ENCODE peak calls at places on chromosomes 6 and 20, in four cellular contexts. F is CD4-positive, alpha-beta T cell; Y is choroid plexus epithelial cell; L is WTC11. I is an unnamed sample.

GRCh38 chr6:51842066-51842465 is 245.3 kb downstream of the PKHD1 start:
- DNase-seq in F (no peak), Y (no peak), L (no peak), I (peak; percentile 6)

GRCh38 chr6:9064156-9064555 is 628.8 kb upstream of the SLC35B3 start:
- DNase-seq in L (no peak), F (no peak), Y (no peak), I (no peak)

GRCh38 chr6:165082631-165083030 is 226.8 kb downstream of the C6orf118 start:
- DNase-seq in Y (no peak), F (no peak), L (no peak), I (no peak)

GRCh38 chr6:35568967-35569606 is 56.4 kb upstream of the TULP1 start:
- DNase-seq in F (peak; percentile 37), L (peak; percentile 66), Y (peak; percentile 66), I (no peak)

GRCh38 chr20:63738687-63739128 is 868 bp upstream of the SLC2A4RG start:
- DNase-seq in F (no peak), Y (peak; percentile 30), L (peak; percentile 73), I (peak; percentile 92)

GRCh38 chr6:14861491-14861943 is 384.4 kb upstream of the JARID2 start:
- DNase-seq in Y (no peak), L (peak; percentile 44), F (no peak), I (no peak)

GRCh38 chr6:115838763-115839401 is 221.8 kb downstream of the FRK start:
- DNase-seq in L (peak; percentile 55), Y (peak; percentile 26), F (no peak), I (no peak)

GRCh38 chr20:47498606-47499005 is 3.1 kb upstream of the NCOA3 start:
- DNase-seq in F (no peak), L (no peak), Y (no peak), I (no peak)

GRCh38 chr6:167706313-167707109 is 120.2 kb upstream of the AFDN start:
- DNase-seq in F (peak; percentile 50), L (no peak), Y (no peak), I (no peak)

GRCh38 chr20:561437-562231 is 18.0 kb upstream of the CSNK2A1 start:
- DNase-seq in F (peak; percentile 14), Y (peak; percentile 81), L (peak; percentile 83), I (peak; percentile 91)

GRCh38 chr6:68238097-68238597 is 396.9 kb upstream of the ADGRB3 start:
- DNase-seq in F (no peak), Y (peak; percentile 69), L (no peak), I (no peak)

GRCh38 chr6:19399406-19399805 is 437.8 kb upstream of the ID4 start:
- DNase-seq in L (no peak), Y (peak; percentile 91), F (no peak), I (no peak)

GRCh38 chr6:161023316-161023715 is 31.7 kb downstream of the MAP3K4 start:
- DNase-seq in L (no peak), Y (no peak), F (no peak), I (peak; percentile 55)

GRCh38 chr6:44172759-44173500 is 14.3 kb downstream of the CAPN11 start:
- DNase-seq in F (peak; percentile 68), L (peak; percentile 88), Y (peak; percentile 78), I (peak; percentile 95)

GRCh38 chr20:33443006-33443511 is 504 bp downstream of the SNTA1 start:
- DNase-seq in L (peak; percentile 51), F (peak; percentile 6), Y (no peak), I (no peak)

GRCh38 chr6:37965964-37966676 is 146.6 kb downstream of the ZFAND3 start:
- DNase-seq in L (no peak), F (no peak), Y (peak; percentile 28), I (peak; percentile 39)

GRCh38 chr20:47950103-47950502 is 164.8 kb upstream of the SULF2 start:
- DNase-seq in F (no peak), L (no peak), Y (peak; percentile 45), I (peak; percentile 81)

GRCh38 chr6:35258858-35259193 is 709 bp upstream of the ZNF76 start:
- DNase-seq in Y (peak; percentile 69), L (no peak), F (no peak), I (peak; percentile 83)

GRCh38 chr6:106997392-106998257 is 23.1 kb upstream of the CD24 start:
- DNase-seq in L (peak; percentile 86), F (peak; percentile 14), Y (peak; percentile 80), I (peak; percentile 86)

GRCh38 chr6:31739639-31740396 is at the start of gene MSH5:
- DNase-seq in Y (peak; percentile 99), F (peak; percentile 93), L (peak; percentile 98), I (peak; percentile 98)

GRCh38 chr6:8481727-8482126 is 46.4 kb upstream of the SLC35B3 start:
- DNase-seq in F (no peak), Y (peak; percentile 47), L (no peak), I (no peak)

GRCh38 chr6:44067073-44067759 is 60.0 kb downstream of the MRPL14 start:
- DNase-seq in L (no peak), Y (no peak), F (no peak), I (peak; percentile 48)

GRCh38 chr6:90065173-90065572 is 170.9 kb downstream of the GJA10 start:
- DNase-seq in Y (no peak), F (no peak), L (no peak), I (no peak)

GRCh38 chr6:146240307-146240706 is 211.4 kb downstream of the GRM1 start:
- DNase-seq in L (no peak), Y (no peak), F (no peak), I (no peak)

GRCh38 chr6:134171517-134171916 is 119.1 kb upstream of the SLC2A12 start:
- DNase-seq in L (no peak), F (no peak), Y (peak; percentile 46), I (no peak)

GRCh38 chr20:62371588-62372041 is 4.5 kb upstream of the LAMA5 start:
- DNase-seq in L (no peak), Y (no peak), F (no peak), I (no peak)
- TF ChIP-seq CTCF in L (no peak), Y (no peak), F (no peak), I (no peak)

DNA sequence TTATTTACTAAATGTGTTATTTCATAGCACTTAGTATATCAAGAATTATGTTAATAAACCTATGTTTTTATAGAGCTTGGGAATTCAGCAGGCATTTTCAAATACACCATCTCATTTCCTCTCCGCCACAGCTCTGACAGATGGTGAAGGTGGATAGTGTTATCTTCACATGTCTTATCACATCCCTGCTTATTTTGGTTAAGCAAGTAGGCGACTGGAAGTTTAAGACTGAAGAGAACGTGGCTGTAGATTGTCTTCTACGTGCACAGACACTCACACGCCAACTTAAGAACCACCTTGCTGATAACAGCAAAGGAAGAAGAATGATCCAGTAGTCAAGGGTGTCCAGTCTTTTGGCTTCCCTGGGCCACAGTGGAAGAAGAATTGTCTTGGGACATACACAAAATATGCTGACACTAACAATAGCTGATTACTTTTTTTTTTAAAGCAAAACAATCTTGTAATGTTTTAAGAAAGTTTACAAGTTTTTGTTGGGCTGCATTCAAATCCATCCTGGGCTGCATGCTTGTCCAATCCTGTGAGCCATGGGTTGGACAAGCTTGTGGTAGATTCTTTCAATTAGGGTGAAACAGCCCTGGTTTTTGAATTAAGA is 43.3 kb upstream of the SCGN start:
- DNase-seq in L (no peak), F (no peak), Y (no peak), I (no peak)
- TF ChIP-seq CTCF in L (no peak), F (no peak), Y (no peak), I (no peak)

DNA sequence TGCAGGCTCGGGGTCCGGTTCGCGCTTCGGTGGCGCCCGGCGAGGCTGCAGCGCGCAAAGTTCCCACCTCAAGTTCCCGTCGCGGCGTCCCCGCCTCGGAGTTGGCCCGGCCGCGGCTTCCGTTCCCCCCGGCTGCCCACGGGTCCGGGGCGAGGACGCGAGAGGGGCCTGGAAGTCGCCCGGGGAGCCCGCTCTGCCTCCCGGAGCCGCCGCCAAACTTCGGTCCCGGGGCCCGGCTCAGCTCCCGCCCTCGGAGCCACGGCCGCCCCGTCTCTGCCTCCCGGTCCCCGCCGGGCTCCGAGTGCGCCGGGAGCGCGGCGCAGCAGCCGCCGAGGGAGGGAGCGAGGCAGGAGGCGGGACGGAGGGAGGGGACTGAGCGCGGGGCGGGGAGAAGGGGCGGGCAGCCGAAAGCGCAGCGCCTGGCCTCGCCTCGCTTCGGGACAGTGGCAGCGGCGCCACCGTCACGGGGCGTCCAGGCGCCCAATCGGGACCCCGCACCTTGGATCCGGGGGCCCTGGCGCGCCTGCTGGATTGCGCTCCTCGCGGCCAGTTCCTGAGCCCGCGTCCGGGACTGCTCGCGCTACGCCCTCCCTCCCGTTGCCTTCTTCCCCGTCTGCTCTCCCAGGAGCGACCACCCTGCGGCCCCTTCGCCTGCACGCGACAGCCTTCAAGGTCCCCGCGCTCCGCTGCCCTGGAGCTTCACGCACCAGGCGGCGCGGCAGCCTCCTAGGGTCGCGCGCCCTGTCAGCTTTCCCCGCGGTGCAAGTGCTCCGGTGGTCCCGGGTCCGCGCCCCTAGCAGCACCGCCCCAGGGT is at the start of gene KCNG1:
- DNase-seq in L (peak; percentile 79), F (no peak), Y (peak; percentile 73), I (peak; percentile 99)
- TF ChIP-seq CTCF in L (no peak), F (no peak), Y (no peak), I (no peak)

GRCh38 chr6:20686142-20686541 is 151.9 kb downstream of the CDKAL1 start:
- DNase-seq in L (peak; percentile 58), Y (no peak), F (no peak), I (no peak)
- TF ChIP-seq CTCF in L (no peak), Y (no peak), F (no peak), I (no peak)

GRCh38 chr6:120405947-120406346 is 928.3 kb downstream of the TBC1D32 start:
- DNase-seq in L (peak; percentile 40), Y (no peak), F (no peak), I (no peak)
- TF ChIP-seq CTCF in L (no peak), Y (peak; percentile 3), F (no peak), I (no peak)

DNA sequence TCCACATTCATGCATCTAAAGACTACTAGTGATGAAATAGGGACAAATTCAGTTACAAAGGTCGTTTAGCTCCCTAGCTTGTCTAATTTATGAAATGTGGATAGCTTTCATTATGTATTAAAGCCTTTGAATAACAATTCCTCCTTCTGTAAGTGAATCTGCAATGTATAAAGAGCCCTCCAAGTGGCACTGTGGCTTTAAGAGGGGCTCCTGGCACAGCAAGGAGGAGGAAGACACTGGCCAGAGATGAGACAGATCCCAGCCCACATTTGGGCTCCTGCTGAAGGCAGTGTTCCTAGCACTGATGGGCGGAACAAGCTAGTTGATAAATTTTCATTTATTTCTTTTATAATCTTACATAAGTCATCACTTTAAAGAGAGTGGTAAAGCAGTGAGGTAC is 17.6 kb upstream of the FUCA2 start:
- DNase-seq in Y (peak; percentile 20), L (no peak), F (no peak), I (no peak)
- TF ChIP-seq CTCF in Y (peak; percentile 30), L (no peak), F (peak; percentile 17), I (peak; percentile 19)

GRCh38 chr20:43658723-43659419 is 8.0 kb upstream of the MYBL2 start:
- DNase-seq in F (no peak), Y (no peak), L (no peak), I (no peak)
- TF ChIP-seq CTCF in F (no peak), Y (peak; percentile 14), L (no peak), I (no peak)

GRCh38 chr20:56758706-56759105 is 129.6 kb downstream of the TFAP2C start:
- DNase-seq in Y (no peak), F (no peak), L (no peak), I (no peak)

GRCh38 chr20:56761393-56761792 is 132.3 kb downstream of the TFAP2C start:
- DNase-seq in F (no peak), Y (no peak), L (no peak), I (no peak)

GRCh38 chr20:56762401-56762800 is 133.3 kb downstream of the TFAP2C start:
- DNase-seq in Y (no peak), F (no peak), L (no peak), I (no peak)

GRCh38 chr20:56759741-56760278 is 130.7 kb downstream of the TFAP2C start:
- DNase-seq in F (no peak), L (no peak), Y (no peak), I (no peak)

GRCh38 chr20:56760610-56761009 is 131.5 kb downstream of the TFAP2C start:
- DNase-seq in F (no peak), L (no peak), Y (no peak), I (no peak)
- TF ChIP-seq CTCF in F (no peak), L (no peak), Y (no peak), I (no peak)

GRCh38 chr6:62980724-62981123 is 230.5 kb upstream of the FKBP1C start:
- DNase-seq in L (no peak), Y (no peak), F (no peak), I (no peak)
- TF ChIP-seq CTCF in L (no peak), Y (no peak), F (no peak), I (no peak)

I was measured in osteoblast.